ENCODE peak calls at places on chromosomes 4 and X, in four cellular contexts. One of them, this sample, is unnamed.

GRCh38 chr4:147830987-147831386 is 99.1 kb downstream of the ARHGAP10 start:
- DNase-seq in SK-N-SH: no peak
- DNase-seq in GM12878: no peak
- DNase-seq in HepG2: no peak
- DNase-seq in this sample: peak

GRCh38 chr4:76250962-76251361 is 559 bp upstream of the FAM47E start:
- DNase-seq in SK-N-SH: peak
- DNase-seq in HepG2: no peak
- DNase-seq in GM12878: no peak
- DNase-seq in this sample: no peak

GRCh38 chr4:70849277-70849676 is 9.6 kb upstream of the GRSF1 start:
- DNase-seq in HepG2: no peak
- DNase-seq in SK-N-SH: no peak
- DNase-seq in GM12878: no peak
- DNase-seq in this sample: no peak

GRCh38 chrX:51894697-51895336 is 1.4 kb downstream of the MAGED1 start:
- DNase-seq in HepG2: no peak
- DNase-seq in GM12878: no peak
- DNase-seq in SK-N-SH: peak
- DNase-seq in this sample: no peak

GRCh38 chrX:136880003-136880451 is 498 bp downstream of the RBMX start:
- DNase-seq in HepG2: no peak
- DNase-seq in SK-N-SH: peak
- DNase-seq in GM12878: no peak
- DNase-seq in this sample: peak

GRCh38 chr4:87559090-87559837 is 30.1 kb upstream of the SPARCL1 start:
- DNase-seq in GM12878: peak
- DNase-seq in SK-N-SH: peak
- DNase-seq in HepG2: no peak
- DNase-seq in this sample: no peak

GRCh38 chr4:101953949-101954348 is 163.4 kb downstream of the BANK1 start:
- DNase-seq in HepG2: peak
- DNase-seq in SK-N-SH: no peak
- DNase-seq in GM12878: no peak
- DNase-seq in this sample: no peak

GRCh38 chrX:130893356-130894085 is 9.5 kb downstream of the ENOX2 start:
- DNase-seq in HepG2: no peak
- DNase-seq in GM12878: no peak
- DNase-seq in SK-N-SH: no peak
- DNase-seq in this sample: no peak

GRCh38 chr4:8274772-8275241 is 5.3 kb downstream of the HTRA3 start:
- DNase-seq in HepG2: no peak
- DNase-seq in SK-N-SH: peak
- DNase-seq in GM12878: no peak
- DNase-seq in this sample: no peak

GRCh38 chr4:128393111-128393704 is 105.6 kb upstream of the PGRMC2 start:
- DNase-seq in SK-N-SH: peak
- DNase-seq in GM12878: no peak
- DNase-seq in HepG2: no peak
- DNase-seq in this sample: no peak

GRCh38 chrX:108285361-108285760 is 152.9 kb downstream of the COL4A6 start:
- DNase-seq in HepG2: no peak
- DNase-seq in GM12878: no peak
- DNase-seq in SK-N-SH: no peak
- DNase-seq in this sample: no peak

GRCh38 chr4:126144838-126145237 is 830.1 kb downstream of the FAT4 start:
- DNase-seq in SK-N-SH: no peak
- DNase-seq in GM12878: no peak
- DNase-seq in HepG2: no peak
- DNase-seq in this sample: no peak

GRCh38 chr4:160091631-160092030 is 988.8 kb downstream of the RAPGEF2 start:
- DNase-seq in HepG2: no peak
- DNase-seq in GM12878: no peak
- DNase-seq in SK-N-SH: no peak
- DNase-seq in this sample: no peak

GRCh38 chr4:2437475-2438215 is 18.9 kb downstream of the CFAP99 start:
- DNase-seq in SK-N-SH: no peak
- DNase-seq in GM12878: no peak
- DNase-seq in HepG2: no peak
- DNase-seq in this sample: no peak
- TF ChIP-seq PBX3 in SK-N-SH: no peak
- TF ChIP-seq PBX3 in GM12878: no peak
- TF ChIP-seq PBX3 in HepG2: no peak
- TF ChIP-seq PBX3 in this sample: no peak

GRCh38 chr4:15066140-15066539 is 63.9 kb downstream of the CPEB2 start:
- DNase-seq in HepG2: no peak
- DNase-seq in GM12878: no peak
- DNase-seq in SK-N-SH: no peak
- DNase-seq in this sample: no peak
- TF ChIP-seq PBX3 in HepG2: no peak
- TF ChIP-seq PBX3 in GM12878: no peak
- TF ChIP-seq PBX3 in SK-N-SH: no peak
- TF ChIP-seq PBX3 in this sample: no peak

GRCh38 chr4:165828928-165829327 is 44.1 kb upstream of the TLL1 start:
- DNase-seq in HepG2: no peak
- DNase-seq in GM12878: no peak
- DNase-seq in SK-N-SH: no peak
- DNase-seq in this sample: no peak
- TF ChIP-seq PBX3 in HepG2: no peak
- TF ChIP-seq PBX3 in GM12878: no peak
- TF ChIP-seq PBX3 in SK-N-SH: no peak
- TF ChIP-seq PBX3 in this sample: no peak

DNA sequence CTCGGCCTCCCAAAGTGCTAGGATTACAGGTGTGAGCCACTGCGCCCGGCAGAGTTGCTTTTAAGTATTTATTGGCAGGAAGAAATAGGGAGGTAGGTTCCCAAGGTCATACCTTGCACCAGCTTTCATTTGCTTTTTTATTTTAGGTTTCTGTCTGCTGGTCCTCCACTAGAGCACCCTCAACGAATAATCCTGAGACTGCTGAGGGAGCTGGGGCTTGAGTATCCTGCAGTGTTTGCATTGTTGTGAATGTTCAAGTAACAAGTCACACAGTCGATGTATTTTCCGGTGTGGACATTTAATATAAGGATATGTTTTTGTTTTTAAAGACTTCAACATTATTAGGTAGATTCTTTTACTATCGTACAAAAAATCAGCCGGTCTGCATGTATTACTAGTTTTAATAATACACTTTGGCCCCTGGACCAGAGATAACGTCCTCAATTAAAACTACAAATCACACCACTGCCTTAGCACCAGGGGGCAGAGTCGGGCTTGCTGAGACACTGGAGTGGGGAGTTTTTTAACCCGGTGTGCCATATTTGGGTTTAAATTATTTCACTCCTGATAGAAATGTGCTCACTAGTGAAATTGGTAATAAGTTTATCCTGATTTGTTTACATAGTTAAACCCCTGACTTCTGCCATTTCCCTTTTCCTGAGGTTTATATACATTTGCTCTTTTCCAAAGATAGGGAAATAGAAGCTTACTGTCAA is 11.6 kb downstream of the SMIM20 start:
- DNase-seq in GM12878: no peak
- DNase-seq in SK-N-SH: peak
- DNase-seq in HepG2: peak
- DNase-seq in this sample: peak
- TF ChIP-seq PBX3 in GM12878: no peak
- TF ChIP-seq PBX3 in SK-N-SH: no peak
- TF ChIP-seq PBX3 in HepG2: no peak
- TF ChIP-seq PBX3 in this sample: no peak

GRCh38 chr4:56028165-56028564 is 79.4 kb downstream of the CEP135 start:
- DNase-seq in GM12878: no peak
- DNase-seq in HepG2: no peak
- DNase-seq in SK-N-SH: no peak
- DNase-seq in this sample: no peak

DNA sequence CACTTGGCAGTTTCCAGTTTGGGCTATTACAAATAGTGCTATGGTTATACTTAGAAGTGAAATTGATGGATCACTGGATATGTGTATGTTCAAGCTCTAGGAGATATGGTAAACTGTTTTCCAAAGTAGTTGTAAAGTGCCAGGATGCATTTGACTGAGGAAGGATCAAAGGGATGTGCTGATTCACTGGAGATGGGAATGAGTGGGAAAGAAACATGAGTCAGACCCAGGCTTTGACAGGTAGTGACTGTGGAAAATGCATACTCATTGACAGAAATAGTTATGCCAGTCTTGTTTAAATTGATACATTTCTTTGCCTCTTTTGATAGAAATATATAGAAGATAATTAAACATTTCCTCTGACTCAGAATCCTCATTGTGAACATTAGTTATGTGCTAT is 77.9 kb downstream of the CEP135 start:
- DNase-seq in SK-N-SH: no peak
- DNase-seq in GM12878: no peak
- DNase-seq in HepG2: no peak
- DNase-seq in this sample: peak
- TF ChIP-seq PBX3 in SK-N-SH: peak
- TF ChIP-seq PBX3 in GM12878: no peak
- TF ChIP-seq PBX3 in HepG2: no peak
- TF ChIP-seq PBX3 in this sample: no peak

GRCh38 chr4:80321776-80322175 is 13.8 kb upstream of the CFAP299 start:
- DNase-seq in GM12878: no peak
- DNase-seq in SK-N-SH: no peak
- DNase-seq in HepG2: no peak
- DNase-seq in this sample: no peak

GRCh38 chr4:80321341-80321740 is 14.2 kb upstream of the CFAP299 start:
- DNase-seq in GM12878: no peak
- DNase-seq in HepG2: no peak
- DNase-seq in SK-N-SH: no peak
- DNase-seq in this sample: no peak

GRCh38 chr4:80324171-80324570 is 11.4 kb upstream of the CFAP299 start:
- DNase-seq in SK-N-SH: no peak
- DNase-seq in GM12878: no peak
- DNase-seq in HepG2: no peak
- DNase-seq in this sample: no peak

DNA sequence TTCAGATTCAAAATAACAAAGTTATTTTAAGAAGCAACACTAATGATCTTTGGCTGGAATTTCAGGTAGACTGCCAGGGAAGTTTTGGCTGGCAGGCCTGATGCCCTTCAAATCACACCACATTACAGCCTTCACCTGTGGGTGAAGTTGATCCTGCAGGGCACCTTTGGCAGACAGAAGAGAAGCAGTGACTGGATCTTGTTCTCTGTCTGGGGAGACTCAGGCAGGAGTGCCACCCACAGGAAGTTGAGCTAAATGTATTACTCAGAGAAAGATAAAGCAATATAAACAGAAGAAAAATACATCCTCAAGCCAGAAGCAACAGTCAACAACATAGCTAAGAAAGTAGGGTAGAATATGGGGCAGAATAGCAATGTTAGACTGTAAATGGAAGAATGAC is 12.8 kb upstream of the CFAP299 start:
- DNase-seq in HepG2: no peak
- DNase-seq in GM12878: no peak
- DNase-seq in SK-N-SH: no peak
- DNase-seq in this sample: no peak
- TF ChIP-seq PBX3 in HepG2: no peak
- TF ChIP-seq PBX3 in GM12878: no peak
- TF ChIP-seq PBX3 in SK-N-SH: peak
- TF ChIP-seq PBX3 in this sample: no peak

GRCh38 chrX:115459883-115460564 is 101.0 kb upstream of the PLS3 start:
- DNase-seq in GM12878: no peak
- DNase-seq in HepG2: no peak
- DNase-seq in SK-N-SH: no peak
- DNase-seq in this sample: no peak
- TF ChIP-seq PBX3 in GM12878: no peak
- TF ChIP-seq PBX3 in HepG2: no peak
- TF ChIP-seq PBX3 in SK-N-SH: no peak
- TF ChIP-seq PBX3 in this sample: no peak

GRCh38 chr4:138103597-138104461 is 138.3 kb downstream of the SLC7A11 start:
- DNase-seq in HepG2: peak
- DNase-seq in GM12878: no peak
- DNase-seq in SK-N-SH: no peak
- DNase-seq in this sample: no peak
- TF ChIP-seq PBX3 in HepG2: no peak
- TF ChIP-seq PBX3 in GM12878: no peak
- TF ChIP-seq PBX3 in SK-N-SH: no peak
- TF ChIP-seq PBX3 in this sample: no peak

GRCh38 chrX:12210921-12211320 is 72.6 kb downstream of the FRMPD4 start:
- DNase-seq in SK-N-SH: no peak
- DNase-seq in HepG2: no peak
- DNase-seq in GM12878: no peak
- DNase-seq in this sample: no peak
- TF ChIP-seq PBX3 in SK-N-SH: peak
- TF ChIP-seq PBX3 in HepG2: no peak
- TF ChIP-seq PBX3 in GM12878: no peak
- TF ChIP-seq PBX3 in this sample: no peak

GRCh38 chr4:140640150-140640748 is 71.5 kb upstream of the UCP1 start:
- DNase-seq in SK-N-SH: no peak
- DNase-seq in GM12878: no peak
- DNase-seq in HepG2: no peak
- DNase-seq in this sample: no peak

GRCh38 chr4:140643571-140644055 is 74.9 kb upstream of the UCP1 start:
- DNase-seq in GM12878: no peak
- DNase-seq in HepG2: no peak
- DNase-seq in SK-N-SH: no peak
- DNase-seq in this sample: no peak

GRCh38 chr4:140641105-140641555 is 72.4 kb upstream of the UCP1 start:
- DNase-seq in HepG2: peak
- DNase-seq in SK-N-SH: no peak
- DNase-seq in GM12878: no peak
- DNase-seq in this sample: no peak

GRCh38 chr4:140642674-140643437 is 74.1 kb upstream of the UCP1 start:
- DNase-seq in GM12878: no peak
- DNase-seq in HepG2: no peak
- DNase-seq in SK-N-SH: no peak
- DNase-seq in this sample: no peak

GRCh38 chr4:140641789-140642439 is 73.2 kb upstream of the UCP1 start:
- DNase-seq in HepG2: peak
- DNase-seq in GM12878: no peak
- DNase-seq in SK-N-SH: peak
- DNase-seq in this sample: no peak
- TF ChIP-seq PBX3 in HepG2: no peak
- TF ChIP-seq PBX3 in GM12878: no peak
- TF ChIP-seq PBX3 in SK-N-SH: no peak
- TF ChIP-seq PBX3 in this sample: no peak

This sample was measured in A549.